ENCODE peak calls at places on chromosomes 5 and 9, in six cellular contexts. F is T-helper 1 cell; Q is activated CD4-positive, alpha-beta T cell treated with anti-CD3 and anti-CD28 coated beads, Interleukin-2, amount 50 U/mL, for 1 hour; Z is stimulated activated CD4-positive, alpha-beta T cell treated with anti-CD3 and anti-CD28 coated beads, Interleukin-12 subunit alpha, Interleukin-12 subunit beta, amount 100 ng/mL, for 48 hours; K is heart left ventricle; C is brain microvascular endothelial cell. B is an unnamed sample.

GRCh38 chr5:128842241-128842640 is 123.0 kb upstream of the SLC27A6 start:
- DNase-seq in F (no peak), Q (no peak), Z (no peak), K (no peak), C (no peak), B (no peak)

GRCh38 chr5:158879993-158880392 is 219.7 kb downstream of the EBF1 start:
- DNase-seq in F (no peak), Q (no peak), Z (no peak), K (no peak), C (no peak), B (no peak)

GRCh38 chr5:153629027-153629426 is 138.6 kb downstream of the GRIA1 start:
- DNase-seq in F (no peak), Q (no peak), Z (no peak), K (no peak), C (peak; percentile 95), B (no peak)

GRCh38 chr5:169788168-169788567 is 151.1 kb downstream of the DOCK2 start:
- DNase-seq in F (no peak), Q (no peak), Z (no peak), K (no peak), C (peak; percentile 56), B (no peak)

GRCh38 chr9:86921141-86921868 is 26.0 kb downstream of the GAS1 start:
- DNase-seq in F (no peak), Q (no peak), Z (no peak), K (no peak), C (no peak), B (no peak)

GRCh38 chr5:10111575-10111974 is 138.1 kb downstream of the ATPSCKMT start:
- DNase-seq in F (peak; percentile 3), Q (no peak), Z (no peak), K (no peak), C (peak; percentile 34), B (no peak)

GRCh38 chr5:127492854-127493738 is 24.3 kb upstream of the PRRC1 start:
- DNase-seq in F (peak; percentile 19), Q (no peak), Z (peak; percentile 20), K (no peak), C (peak; percentile 4), B (peak; percentile 26)

GRCh38 chr5:88883059-88883565 is at the start of gene MEF2C:
- DNase-seq in F (peak; percentile 3), Q (no peak), Z (no peak), K (peak; percentile 89), C (peak; percentile 83), B (peak; percentile 59)

GRCh38 chr5:91052977-91053732 is 330.0 kb downstream of the ARRDC3 start:
- DNase-seq in F (no peak), Q (no peak), Z (no peak), K (no peak), C (no peak), B (no peak)

GRCh38 chr5:25027016-25027415 is 382.2 kb upstream of the CDH10 start:
- DNase-seq in F (no peak), Q (no peak), Z (no peak), K (no peak), C (no peak), B (no peak)

GRCh38 chr5:149432861-149433462 is 53.9 kb upstream of the IL17B start:
- DNase-seq in F (no peak), Q (no peak), Z (no peak), K (no peak), C (no peak), B (no peak)

GRCh38 chr9:69599232-69599971 is 72.8 kb downstream of the APBA1 start:
- DNase-seq in F (no peak), Q (no peak), Z (no peak), K (no peak), C (no peak), B (no peak)

GRCh38 chr5:122030251-122030650 is 47.8 kb downstream of the LOX start:
- DNase-seq in F (no peak), Q (no peak), Z (no peak), K (no peak), C (peak; percentile 3), B (no peak)

GRCh38 chr9:88302579-88303324 is 85.5 kb upstream of the SPIN1 start:
- DNase-seq in F (no peak), Q (no peak), Z (no peak), K (no peak), C (no peak), B (no peak)

GRCh38 chr5:42611437-42611836 is 145.2 kb upstream of the CCDC152 start:
- DNase-seq in F (no peak), Q (no peak), Z (no peak), K (no peak), C (no peak), B (no peak)

GRCh38 chr5:106521701-106522100 is 1149.0 kb downstream of the EFNA5 start:
- DNase-seq in F (no peak), Q (no peak), Z (no peak), K (no peak), C (peak; percentile 88), B (no peak)

GRCh38 chr5:109990723-109991359 is 301.1 kb downstream of the MAN2A1 start:
- DNase-seq in F (no peak), Q (no peak), Z (no peak), K (no peak), C (no peak), B (no peak)

GRCh38 chr9:128625391-128626145 is 31.1 kb downstream of the DYNC2I2 start:
- DNase-seq in F (no peak), Q (no peak), Z (no peak), K (no peak), C (no peak), B (no peak)

GRCh38 chr9:121568541-121569265 is 69.1 kb upstream of the GGTA1 start:
- DNase-seq in F (no peak), Q (no peak), Z (no peak), K (peak; percentile 69), C (no peak), B (no peak)

GRCh38 chr9:78297672-78297961 is 692 bp downstream of the PSAT1 start:
- DNase-seq in F (no peak), Q (no peak), Z (no peak), K (no peak), C (peak; percentile 28), B (no peak)

GRCh38 chr9:116905131-116905724 is 218.1 kb downstream of the TRIM32 start:
- DNase-seq in F (no peak), Q (no peak), Z (no peak), K (no peak), C (no peak), B (no peak)

GRCh38 chr5:151085517-151086031 is 4.7 kb upstream of the TNIP1 start:
- DNase-seq in F (no peak), Q (peak; percentile 33), Z (no peak), K (no peak), C (no peak), B (no peak)

GRCh38 chr5:130795037-130795436 is 370.0 kb downstream of the HINT1 start:
- DNase-seq in F (no peak), Q (no peak), Z (no peak), K (no peak), C (peak; percentile 11), B (no peak)

GRCh38 chr5:140725799-140726471 is 25.7 kb downstream of the ZMAT2 start:
- DNase-seq in F (peak; percentile 80), Q (peak; percentile 56), Z (peak; percentile 90), K (no peak), C (peak; percentile 98), B (peak; percentile 58)

GRCh38 chr5:69444127-69444754 is 29.3 kb downstream of the MARVELD2 start:
- DNase-seq in F (no peak), Q (no peak), Z (no peak), K (no peak), C (no peak), B (no peak)

GRCh38 chr5:131067596-131067995 is 97.5 kb downstream of the HINT1 start:
- DNase-seq in F (no peak), Q (no peak), Z (no peak), K (no peak), C (no peak), B (no peak)

GRCh38 chr9:132740526-132741309 is 70.5 kb downstream of the GTF3C4 start:
- DNase-seq in F (no peak), Q (no peak), Z (no peak), K (no peak), C (no peak), B (no peak)

GRCh38 chr9:89554307-89554706 is 50.5 kb upstream of the GADD45G start:
- DNase-seq in F (no peak), Q (no peak), Z (no peak), K (no peak), C (no peak), B (no peak)

GRCh38 chr9:136019041-136019680 is 58.0 kb upstream of the UBAC1 start:
- DNase-seq in F (no peak), Q (no peak), Z (no peak), K (peak; percentile 53), C (no peak), B (no peak)

GRCh38 chr9:93154293-93154903 is 20.3 kb upstream of the NINJ1 start:
- DNase-seq in F (peak; percentile 47), Q (peak; percentile 32), Z (peak; percentile 43), K (no peak), C (no peak), B (peak; percentile 59)

GRCh38 chr9:113523421-113524141 is 60.1 kb downstream of the RGS3 start:
- DNase-seq in F (peak; percentile 20), Q (peak; percentile 53), Z (peak; percentile 62), K (peak; percentile 74), C (peak; percentile 25), B (peak; percentile 72)

GRCh38 chr5:179261301-179262125 is 83.7 kb downstream of the ADAMTS2 start:
- DNase-seq in F (no peak), Q (no peak), Z (no peak), K (no peak), C (no peak), B (no peak)

GRCh38 chr9:4413856-4414255 is 76.4 kb upstream of the SLC1A1 start:
- DNase-seq in F (no peak), Q (no peak), Z (no peak), K (no peak), C (no peak), B (no peak)

GRCh38 chr5:34913072-34913471 is 2.2 kb downstream of the RAD1 start:
- DNase-seq in F (no peak), Q (no peak), Z (no peak), K (no peak), C (no peak), B (no peak)

GRCh38 chr5:164002214-164002613 is 496.8 kb downstream of the MAT2B start:
- DNase-seq in F (no peak), Q (no peak), Z (no peak), K (no peak), C (no peak), B (no peak)

GRCh38 chr5:169299146-169299545 is 1.8 kb downstream of the SLIT3 start:
- DNase-seq in F (no peak), Q (no peak), Z (no peak), K (no peak), C (no peak), B (no peak)

GRCh38 chr5:50564079-50564478 is 102.4 kb upstream of the PARP8 start:
- DNase-seq in F (peak; percentile 75), Q (no peak), Z (no peak), K (no peak), C (peak; percentile 3), B (no peak)